ENCODE peak calls at places on chromosomes 11 and 22, in eight cellular contexts. X is GM10248, F is cardiac muscle cell, R is GM18507, O is lower leg skin, K is progenitor cell of endocrine pancreas, A is PC-3, I is HCEC 1CT. T is an unnamed sample.
A peak's percentile ranks its signal among the peaks of the same experiment; 100 is the strongest.

GRCh38 chr11:91199866-91200265 is 977.0 kb upstream of the CHORDC1 start:
- DNase-seq in F (no peak), K (no peak), I (no peak), X (no peak), A (no peak), R (no peak), O (no peak), T (no peak)

GRCh38 chr11:64796047-64796756 is 6.8 kb downstream of the MAP4K2 start:
- DNase-seq in K (no peak), F (no peak), R (no peak), A (no peak), X (no peak), I (no peak), O (no peak), T (no peak)

GRCh38 chr11:104467414-104467813 is 303.5 kb upstream of the PDGFD start:
- DNase-seq in F (peak; percentile 82), R (no peak), X (no peak), K (no peak), I (no peak), O (no peak), A (no peak), T (no peak)

GRCh38 chr11:17788084-17788483 is 53.5 kb downstream of the KCNC1 start:
- DNase-seq in F (no peak), K (no peak), X (no peak), I (no peak), O (no peak), A (no peak), R (no peak), T (no peak)

GRCh38 chr11:115151010-115151409 is 353.2 kb downstream of the CADM1 start:
- DNase-seq in I (no peak), K (no peak), F (no peak), A (no peak), R (no peak), O (no peak), X (no peak), T (no peak)

GRCh38 chr11:130612291-130612802 is 163.9 kb downstream of the ADAMTS15 start:
- DNase-seq in K (no peak), R (no peak), F (peak; percentile 68), I (no peak), A (no peak), X (no peak), O (no peak), T (peak; percentile 41)

GRCh38 chr22:30873661-30874060 is 94.9 kb downstream of the MORC2 start:
- DNase-seq in A (no peak), F (no peak), R (no peak), O (no peak), I (no peak), X (no peak), K (no peak), T (no peak)

GRCh38 chr11:107851704-107852315 is 6.8 kb downstream of the SLC35F2 start:
- DNase-seq in X (no peak), R (no peak), K (no peak), O (no peak), A (no peak), I (no peak), F (no peak), T (no peak)

GRCh38 chr11:67605231-67606011 is 1.3 kb upstream of the NDUFV1 start:
- DNase-seq in K (no peak), I (no peak), R (no peak), F (no peak), A (no peak), O (no peak), X (no peak), T (no peak)

GRCh38 chr11:36313073-36313472 is 17.0 kb downstream of the PRR5L start:
- DNase-seq in I (no peak), O (no peak), R (no peak), A (no peak), F (no peak), X (no peak), K (no peak), T (no peak)

GRCh38 chr11:107293677-107294344 is 163.8 kb downstream of the CWF19L2 start:
- DNase-seq in I (no peak), O (no peak), X (no peak), K (no peak), R (no peak), A (no peak), F (no peak), T (no peak)